ENCODE peak calls at places on chromosomes 16 and 17, in five cellular contexts. O is mesendoderm, K is PC-9, V is IMR-90, E is cardiac fibroblast. L is an unnamed sample.

GRCh38 chr17:46822388-46822921 is 4.0 kb upstream of the WNT3 start:
- DNase-seq in K (no peak), E (no peak), V (no peak), O (no peak), L (no peak)

GRCh38 chr17:64380985-64381384 is 9.7 kb downstream of the PECAM1 start:
- DNase-seq in E (no peak), V (no peak), O (no peak), K (no peak), L (no peak)

GRCh38 chr17:4184811-4185210 is 41.8 kb downstream of the CYB5D2 start:
- DNase-seq in K (no peak), E (no peak), V (no peak), O (no peak), L (no peak)

GRCh38 chr17:55390364-55390977 is 31.2 kb downstream of the MMD start:
- DNase-seq in K (no peak), O (no peak), E (no peak), V (no peak), L (no peak)

GRCh38 chr17:72660274-72661092 is 432.0 kb downstream of the SLC39A11 start:
- DNase-seq in O (peak; percentile 64), V (no peak), E (no peak), K (no peak), L (no peak)

GRCh38 chr17:76139801-76140660 is 1.0 kb downstream of the FOXJ1 start:
- DNase-seq in V (no peak), K (no peak), E (no peak), O (peak; percentile 52), L (no peak)

GRCh38 chr16:19696961-19697360 is 21.1 kb downstream of the KNOP1 start:
- DNase-seq in E (no peak), V (no peak), K (no peak), O (no peak), L (peak; percentile 58)

GRCh38 chr17:77821114-77821513 is 137.4 kb upstream of the TNRC6C start:
- DNase-seq in V (no peak), E (no peak), O (peak; percentile 66), K (no peak), L (no peak)

GRCh38 chr17:50273654-50274040 is 619 bp upstream of the TMEM92 start:
- DNase-seq in E (no peak), V (no peak), K (no peak), O (no peak), L (no peak)
- H3K4me3 ChIP-seq in E (peak overlapping the region; percentile 26), V (no peak overlapping the region), K (peak overlapping the region; percentile 51), O (no peak overlapping the region), L (peak overlapping the region; percentile 63)

DNA sequence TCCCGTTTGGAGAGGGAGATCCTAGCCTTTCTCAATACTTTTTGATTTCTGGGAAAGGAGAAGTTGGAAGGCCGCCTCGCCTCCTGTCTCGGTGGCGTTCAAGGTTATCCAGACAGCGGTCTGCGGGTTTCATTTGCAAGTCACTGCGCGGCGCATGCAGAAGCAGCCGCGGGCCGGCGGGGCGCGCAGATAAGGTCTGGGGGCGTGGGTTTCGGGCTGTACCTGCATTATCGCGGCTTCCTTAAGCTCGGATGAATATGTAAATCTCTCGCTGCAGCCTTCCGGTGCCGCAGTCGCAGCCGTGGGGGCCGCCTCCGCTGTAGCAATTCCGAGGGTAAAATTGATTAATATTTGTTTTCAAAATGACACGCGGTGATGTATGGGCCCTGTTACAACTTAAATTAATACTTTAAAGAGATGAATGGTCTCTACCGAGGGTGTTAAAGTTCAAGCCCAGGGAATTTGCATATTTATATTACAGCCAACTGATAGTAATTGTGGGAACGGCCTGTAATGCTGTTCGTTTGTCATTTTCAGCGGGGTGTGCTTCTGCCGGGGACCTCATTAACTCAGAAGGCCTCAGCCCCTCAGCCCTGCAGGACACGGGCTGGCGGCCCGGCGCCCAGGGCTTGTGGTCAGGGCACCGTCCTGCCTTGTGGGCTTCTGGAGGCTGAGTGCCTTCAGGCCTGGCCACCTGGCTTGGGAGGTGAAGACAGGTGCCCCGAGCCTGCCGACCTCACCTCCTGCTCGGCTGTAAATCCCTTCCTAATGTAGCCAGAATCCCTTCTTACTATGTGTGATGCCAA is 99.4 kb downstream of the CYLD start:
- DNase-seq in E (peak; percentile 13), K (no peak), O (peak; percentile 67), V (no peak), L (no peak)
- H3K4me3 ChIP-seq in E (no peak overlapping the region), K (no peak overlapping the region), O (no peak overlapping the region), V (no peak overlapping the region), L (peak overlapping the region; percentile 58)

GRCh38 chr17:66953661-66954060 is 10.8 kb upstream of the CACNG4 start:
- DNase-seq in K (no peak), V (no peak), O (no peak), E (no peak), L (peak; percentile 45)

GRCh38 chr17:66952681-66953638 is 11.5 kb upstream of the CACNG4 start:
- DNase-seq in K (no peak), V (no peak), O (peak; percentile 84), E (no peak), L (no peak)

GRCh38 chr17:66950886-66951604 is 13.5 kb upstream of the CACNG4 start:
- DNase-seq in O (peak; percentile 27), K (no peak), V (no peak), E (no peak), L (no peak)

GRCh38 chr17:66951605-66951953 is 12.9 kb upstream of the CACNG4 start:
- DNase-seq in E (no peak), O (peak; percentile 93), V (no peak), K (peak; percentile 72), L (no peak)

GRCh38 chr17:66952031-66952524 is 12.4 kb upstream of the CACNG4 start:
- DNase-seq in E (peak; percentile 57), K (peak; percentile 96), O (peak; percentile 98), V (peak; percentile 97), L (no peak)
- H3K4me3 ChIP-seq in E (no peak overlapping the region), K (peak overlapping the region; percentile 40), O (no peak overlapping the region), V (no peak overlapping the region), L (no peak overlapping the region)

DNA sequence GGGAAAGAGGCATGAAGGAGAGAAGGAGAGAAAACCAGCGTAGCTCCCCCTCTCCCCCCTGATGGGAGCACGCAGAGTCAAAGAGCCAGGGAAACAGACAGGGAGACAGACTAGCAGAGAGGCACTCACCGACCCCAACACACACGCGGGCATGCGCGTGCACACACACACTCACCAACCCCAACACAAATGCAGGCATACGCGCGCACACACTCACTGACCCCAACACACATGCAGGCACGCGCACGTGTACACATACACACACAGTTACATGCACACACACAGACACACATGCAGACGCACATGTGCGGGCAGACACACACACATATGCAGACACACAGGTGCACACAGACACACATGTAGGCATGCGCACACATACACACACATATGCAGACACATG is 4.6 kb downstream of the CACNB1 start:
- DNase-seq in E (no peak), K (no peak), O (no peak), V (no peak), L (no peak)
- H3K4me3 ChIP-seq in E (no peak overlapping the region), K (no peak overlapping the region), O (no peak overlapping the region), V (no peak overlapping the region), L (peak overlapping the region; percentile 94)

GRCh38 chr16:86823125-86823524 is 244.8 kb downstream of the FOXL1 start:
- DNase-seq in V (no peak), O (no peak), E (no peak), K (no peak), L (no peak)
- H3K4me3 ChIP-seq in V (no peak overlapping the region), O (no peak overlapping the region), E (no peak overlapping the region), K (no peak overlapping the region), L (no peak overlapping the region)

GRCh38 chr17:14429084-14429483 is 128.2 kb downstream of the HS3ST3B1 start:
- DNase-seq in E (no peak), K (no peak), V (no peak), O (no peak), L (no peak)

GRCh38 chr17:14432058-14432457 is 131.2 kb downstream of the HS3ST3B1 start:
- DNase-seq in O (no peak), V (no peak), K (no peak), E (no peak), L (no peak)

GRCh38 chr17:14428640-14429029 is 127.8 kb downstream of the HS3ST3B1 start:
- DNase-seq in E (no peak), O (no peak), K (no peak), V (no peak), L (no peak)

GRCh38 chr17:14427914-14428639 is 127.2 kb downstream of the HS3ST3B1 start:
- DNase-seq in K (no peak), E (no peak), V (no peak), O (no peak), L (no peak)
- H3K4me3 ChIP-seq in K (no peak overlapping the region), E (no peak overlapping the region), V (no peak overlapping the region), O (no peak overlapping the region), L (no peak overlapping the region)

GRCh38 chr17:39651908-39652634 is 13.1 kb upstream of the TCAP start:
- DNase-seq in V (no peak), K (no peak), O (no peak), E (no peak), L (no peak)

GRCh38 chr17:39652635-39653315 is 12.4 kb upstream of the TCAP start:
- DNase-seq in V (no peak), O (peak; percentile 85), K (no peak), E (no peak), L (peak; percentile 76)

GRCh38 chr17:39647242-39647641 is 10.3 kb downstream of the STARD3 start:
- DNase-seq in O (no peak), K (no peak), E (no peak), V (no peak), L (no peak)

GRCh38 chr17:39650121-39650579 is 13.2 kb downstream of the STARD3 start:
- DNase-seq in O (no peak), E (no peak), V (no peak), K (no peak), L (no peak)

GRCh38 chr17:39648876-39649430 is 12.0 kb downstream of the STARD3 start:
- DNase-seq in V (peak; percentile 76), O (no peak), K (no peak), E (peak; percentile 34), L (no peak)
- H3K4me3 ChIP-seq in V (no peak overlapping the region), O (no peak overlapping the region), K (no peak overlapping the region), E (no peak overlapping the region), L (no peak overlapping the region)

GRCh38 chr17:39231587-39232551 is 6.1 kb upstream of the STAC2 start:
- DNase-seq in K (no peak), V (peak; percentile 26), E (peak; percentile 62), O (peak; percentile 70), L (no peak)
- H3K4me3 ChIP-seq in K (no peak overlapping the region), V (no peak overlapping the region), E (no peak overlapping the region), O (no peak overlapping the region), L (peak overlapping the region; percentile 4)

L was measured in dorsolateral prefrontal cortex.